ENCODE peak calls at places on chromosome 14, in eight cellular contexts. V is Peyer's patch; J is sigmoid colon; Z is CD8-positive, alpha-beta T cell; S is mammary epithelial cell; M is dorsolateral prefrontal cortex; P is AG10803; Q is lower leg skin. E is an unnamed sample.

GRCh38 chr14:75794615-75795038 is 133.6 kb downstream of the TTLL5 start:
- DNase-seq in V (no peak), J (no peak), Z (no peak), S (peak), M (no peak), P (peak), Q (no peak), E (no peak)

GRCh38 chr14:58737511-58737910 is 99.7 kb downstream of the DACT1 start:
- DNase-seq in V (no peak), J (no peak), Z (no peak), S (no peak), M (no peak), P (no peak), Q (no peak), E (no peak)

GRCh38 chr14:36256131-36256801 is 64.2 kb downstream of the MBIP start:
- DNase-seq in V (no peak), J (no peak), Z (no peak), S (no peak), M (no peak), P (peak), Q (peak), E (no peak)

GRCh38 chr14:68951800-68952540 is 27.1 kb downstream of the ACTN1 start:
- DNase-seq in V (no peak), J (peak), Z (no peak), S (no peak), M (no peak), P (no peak), Q (no peak), E (peak)

GRCh38 chr14:100816950-100817901 is 8.7 kb upstream of the MEG3 start:
- DNase-seq in V (no peak), J (no peak), Z (no peak), S (no peak), M (no peak), P (no peak), Q (no peak), E (no peak)

GRCh38 chr14:66359500-66359899 is 126.7 kb upstream of the CCDC196 start:
- DNase-seq in V (no peak), J (no peak), Z (no peak), S (peak), M (no peak), P (peak), Q (no peak), E (no peak)

GRCh38 chr14:77869350-77869749 is 69.4 kb downstream of the ADCK1 start:
- DNase-seq in V (no peak), J (no peak), Z (no peak), S (no peak), M (no peak), P (no peak), Q (no peak), E (no peak)

GRCh38 chr14:52267501-52268190 is at the start of gene PTGDR:
- DNase-seq in V (peak), J (no peak), Z (peak), S (peak), M (no peak), P (no peak), Q (no peak), E (peak)

GRCh38 chr14:65958664-65959562 is 527.3 kb upstream of the CCDC196 start:
- DNase-seq in V (no peak), J (no peak), Z (no peak), S (no peak), M (no peak), P (peak), Q (no peak), E (no peak)

GRCh38 chr14:65560340-65561027 is 148.0 kb downstream of the FUT8 start:
- DNase-seq in V (no peak), J (no peak), Z (no peak), S (no peak), M (no peak), P (peak), Q (no peak), E (no peak)

GRCh38 chr14:101196795-101197590 is 293.5 kb upstream of the RTL1 start:
- DNase-seq in V (peak), J (peak), Z (no peak), S (no peak), M (no peak), P (no peak), Q (no peak), E (no peak)

GRCh38 chr14:20799955-20800544 is 2.6 kb downstream of the RNASE1 start:
- DNase-seq in V (peak), J (peak), Z (no peak), S (no peak), M (no peak), P (no peak), Q (peak), E (peak)

GRCh38 chr14:59273737-59274136 is 85.3 kb downstream of the DAAM1 start:
- DNase-seq in V (no peak), J (no peak), Z (no peak), S (no peak), M (no peak), P (no peak), Q (no peak), E (no peak)

GRCh38 chr14:41607966-41608663 is 1.4 kb downstream of the LRFN5 start:
- DNase-seq in V (no peak), J (peak), Z (no peak), S (no peak), M (no peak), P (no peak), Q (no peak), E (no peak)

GRCh38 chr14:35808076-35808657 is 928 bp downstream of the RALGAPA1 start:
- DNase-seq in V (peak), J (no peak), Z (no peak), S (peak), M (no peak), P (no peak), Q (no peak), E (no peak)

GRCh38 chr14:96638041-96638855 is 136.1 kb downstream of the PAPOLA start:
- DNase-seq in V (no peak), J (no peak), Z (no peak), S (no peak), M (no peak), P (no peak), Q (no peak), E (no peak)

GRCh38 chr14:26765768-26766550 is 168.1 kb upstream of the NOVA1 start:
- DNase-seq in V (peak), J (peak), Z (no peak), S (no peak), M (no peak), P (peak), Q (no peak), E (peak)

GRCh38 chr14:90573385-90574105 is 176.7 kb downstream of the CALM1 start:
- DNase-seq in V (no peak), J (no peak), Z (no peak), S (no peak), M (no peak), P (no peak), Q (no peak), E (no peak)

GRCh38 chr14:31834616-31835015 is 242.5 kb upstream of the ARHGAP5 start:
- DNase-seq in V (no peak), J (no peak), Z (no peak), S (peak), M (no peak), P (peak), Q (no peak), E (no peak)

GRCh38 chr14:61285364-61285763 is 4.2 kb upstream of the TMEM30B start:
- DNase-seq in V (no peak), J (no peak), Z (no peak), S (no peak), M (no peak), P (no peak), Q (no peak), E (no peak)

GRCh38 chr14:76581592-76581991 is 179.7 kb upstream of the VASH1 start:
- DNase-seq in V (no peak), J (no peak), Z (no peak), S (peak), M (no peak), P (no peak), Q (no peak), E (no peak)

GRCh38 chr14:106318700-106319099 is 792.3 kb downstream of the TMEM121 start:
- DNase-seq in V (peak), J (no peak), Z (peak), S (no peak), M (no peak), P (no peak), Q (no peak), E (no peak)

GRCh38 chr14:102554835-102555819 is 37.3 kb upstream of the RCOR1 start:
- DNase-seq in V (peak), J (no peak), Z (peak), S (no peak), M (no peak), P (peak), Q (peak), E (peak)

GRCh38 chr14:61963926-61964325 is 201.7 kb downstream of the SNAPC1 start:
- DNase-seq in V (no peak), J (no peak), Z (no peak), S (no peak), M (no peak), P (no peak), Q (no peak), E (no peak)

GRCh38 chr14:53011053-53011462 is 60.2 kb upstream of the FERMT2 start:
- DNase-seq in V (peak), J (peak), Z (no peak), S (peak), M (no peak), P (peak), Q (peak), E (peak)

GRCh38 chr14:105395538-105395854 is 2.8 kb upstream of the TEX22 start:
- DNase-seq in V (no peak), J (no peak), Z (no peak), S (no peak), M (no peak), P (no peak), Q (no peak), E (no peak)

GRCh38 chr14:63993992-63994391 is 141.2 kb downstream of the SYNE2 start:
- DNase-seq in V (no peak), J (no peak), Z (no peak), S (peak), M (no peak), P (no peak), Q (no peak), E (no peak)
- TF ChIP-seq CTCF in V (no peak), J (no peak), Z (no peak), S (peak), M (no peak), P (peak), Q (no peak), E (peak)

GRCh38 chr14:70047598-70048312 is 141.0 kb downstream of the SLC8A3 start:
- DNase-seq in V (no peak), J (no peak), Z (no peak), S (no peak), M (no peak), P (no peak), Q (no peak), E (no peak)
- H3K4me3 ChIP-seq in V (no peak), J (no peak), Z (no peak), S (no peak), M (no peak), P (no peak), Q (no peak), E (no peak)

GRCh38 chr14:99753225-99754140 is 39.7 kb upstream of the EML1 start:
- DNase-seq in V (no peak), J (no peak), Z (no peak), S (no peak), M (no peak), P (no peak), Q (no peak), E (no peak)
- TF ChIP-seq CTCF in V (no peak), J (no peak), Z (no peak), S (no peak), M (no peak), P (peak), Q (no peak), E (no peak)

DNA sequence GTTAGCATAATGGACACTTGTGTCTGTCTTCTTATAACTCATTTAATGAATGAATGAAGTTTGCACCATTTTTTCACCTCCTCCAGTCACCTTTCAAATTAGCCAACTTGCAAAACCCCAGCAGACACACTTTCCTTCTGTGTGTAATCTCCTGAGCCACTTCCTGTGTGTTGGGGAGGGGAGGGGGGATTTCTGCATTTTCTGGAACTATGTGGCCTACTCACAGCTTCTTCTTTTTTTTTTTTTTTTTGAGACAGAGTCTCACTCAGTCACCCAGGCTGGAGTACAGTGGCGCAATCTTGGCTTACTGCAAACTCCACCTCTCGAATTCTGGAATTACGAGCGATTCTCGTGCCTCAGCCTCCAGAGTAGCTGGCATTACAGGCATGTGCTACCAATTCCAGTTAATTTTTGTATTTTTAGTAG is 4.1 kb upstream of the SERPINA1 start:
- DNase-seq in V (no peak), J (peak), Z (no peak), S (peak), M (no peak), P (peak), Q (peak), E (no peak)
- H3K4me3 ChIP-seq in V (no peak), J (no peak), Z (no peak), S (no peak), M (no peak), P (no peak), Q (no peak), E (no peak)

DNA sequence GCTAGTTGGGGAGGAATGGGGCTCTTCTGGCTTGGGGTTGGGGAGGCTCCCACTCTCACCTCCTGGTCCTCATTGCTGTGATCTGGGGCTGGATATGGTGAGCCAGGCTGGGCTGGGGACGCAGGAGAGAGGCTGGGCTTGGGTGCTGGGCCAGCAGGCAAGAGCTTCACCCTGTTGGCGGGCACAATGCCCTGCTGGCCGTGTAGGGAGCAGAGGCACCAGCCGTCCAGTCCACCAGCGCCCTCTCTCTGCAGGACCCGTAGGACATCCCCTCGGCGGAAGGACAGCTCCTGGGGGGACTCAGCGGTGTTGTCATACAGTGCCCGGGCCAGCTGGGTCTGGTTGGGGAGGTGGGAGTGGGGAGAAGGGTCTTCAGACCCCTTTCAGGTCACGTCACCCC is 4.5 kb downstream of the EFS start:
- DNase-seq in V (peak), J (no peak), Z (no peak), S (no peak), M (peak), P (no peak), Q (no peak), E (no peak)
- TF ChIP-seq CTCF in V (no peak), J (no peak), Z (no peak), S (no peak), M (peak), P (no peak), Q (no peak), E (peak)

DNA sequence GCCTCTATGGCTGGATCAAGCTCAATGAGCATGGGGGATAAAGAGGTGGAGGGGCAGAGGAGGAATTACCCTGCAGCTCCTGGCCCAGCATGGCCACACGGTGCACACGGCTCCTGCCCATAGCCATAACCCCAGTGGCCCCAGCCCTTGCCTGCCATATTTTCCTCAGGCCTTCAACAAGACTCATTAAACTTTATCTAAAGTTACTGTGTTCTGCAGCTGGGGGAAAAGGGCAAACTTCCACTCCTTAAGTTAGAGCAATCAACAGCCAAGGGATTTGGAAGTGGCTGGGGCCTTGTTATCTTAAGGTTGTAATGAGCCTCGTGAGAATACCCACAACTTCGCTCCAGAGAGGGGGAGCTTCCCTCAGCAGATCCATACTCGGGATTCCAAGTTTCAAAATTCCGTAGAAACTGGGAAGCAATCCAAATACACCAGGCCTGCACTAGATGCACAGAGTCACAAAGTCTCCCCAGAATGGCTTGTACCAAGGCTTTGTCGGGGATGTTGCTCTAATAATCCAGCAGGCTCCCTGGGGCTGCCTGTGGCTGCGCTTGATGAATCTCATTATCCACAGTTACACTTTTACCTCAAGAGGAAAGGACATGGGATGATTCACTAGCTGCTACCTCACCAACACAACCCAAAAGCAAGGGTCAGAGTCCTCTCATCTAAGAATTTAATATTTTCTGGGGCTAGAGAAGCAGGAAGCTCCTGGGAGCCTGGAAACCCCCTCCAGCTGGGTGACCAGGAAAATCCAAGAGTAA is 13.0 kb upstream of the OR6J1 start:
- DNase-seq in V (no peak), J (no peak), Z (no peak), S (no peak), M (no peak), P (peak), Q (no peak), E (no peak)
- H3K4me3 ChIP-seq in V (no peak), J (no peak), Z (no peak), S (no peak), M (no peak), P (no peak), Q (no peak), E (no peak)

GRCh38 chr14:34496007-34496678 is 34.1 kb upstream of the SPTSSA start:
- DNase-seq in V (peak), J (peak), Z (no peak), S (no peak), M (no peak), P (peak), Q (peak), E (peak)

GRCh38 chr14:34498684-34499412 is 36.8 kb upstream of the SPTSSA start:
- DNase-seq in V (peak), J (no peak), Z (no peak), S (peak), M (no peak), P (no peak), Q (no peak), E (no peak)

GRCh38 chr14:34501997-34502396 is 37.5 kb downstream of the EAPP start:
- DNase-seq in V (no peak), J (no peak), Z (no peak), S (no peak), M (no peak), P (no peak), Q (no peak), E (no peak)

GRCh38 chr14:34501004-34501580 is 38.4 kb downstream of the EAPP start:
- DNase-seq in V (peak), J (no peak), Z (no peak), S (no peak), M (no peak), P (no peak), Q (no peak), E (no peak)

GRCh38 chr14:34496679-34497513 is 34.9 kb upstream of the SPTSSA start:
- DNase-seq in V (peak), J (peak), Z (no peak), S (peak), M (no peak), P (peak), Q (peak), E (peak)
- TF ChIP-seq CTCF in V (no peak), J (no peak), Z (no peak), S (peak), M (no peak), P (peak), Q (no peak), E (peak)

GRCh38 chr14:72809063-72809462 is 84.8 kb downstream of the DPF3 start:
- DNase-seq in V (no peak), J (no peak), Z (no peak), S (no peak), M (no peak), P (no peak), Q (no peak), E (no peak)
- H3K4me3 ChIP-seq in V (no peak), J (no peak), Z (no peak), S (no peak), M (no peak), P (no peak), Q (no peak), E (no peak)

DNA sequence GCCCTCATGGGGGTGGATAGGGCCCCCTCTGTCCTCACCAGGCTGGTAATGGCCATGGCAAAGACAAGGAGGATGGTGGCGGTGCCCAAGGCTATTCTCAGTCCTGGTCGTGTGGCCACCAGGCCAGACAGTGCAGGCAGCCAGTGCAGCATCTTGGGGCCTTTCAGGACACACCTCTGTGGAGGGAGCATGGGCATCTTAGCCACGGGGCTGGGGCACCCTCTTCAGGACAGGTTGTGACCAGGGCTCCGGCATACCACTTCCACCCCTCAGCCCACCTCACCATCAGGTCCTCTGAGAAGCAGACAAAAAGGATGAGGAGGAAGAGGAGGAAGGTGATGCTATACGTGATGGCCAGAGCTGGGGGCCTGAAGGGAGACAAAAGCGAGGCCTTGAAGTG is 10.8 kb downstream of the ADCY4 start:
- DNase-seq in V (no peak), J (no peak), Z (no peak), S (no peak), M (no peak), P (no peak), Q (no peak), E (no peak)
- TF ChIP-seq CTCF in V (no peak), J (no peak), Z (no peak), S (no peak), M (no peak), P (no peak), Q (no peak), E (no peak)

DNA sequence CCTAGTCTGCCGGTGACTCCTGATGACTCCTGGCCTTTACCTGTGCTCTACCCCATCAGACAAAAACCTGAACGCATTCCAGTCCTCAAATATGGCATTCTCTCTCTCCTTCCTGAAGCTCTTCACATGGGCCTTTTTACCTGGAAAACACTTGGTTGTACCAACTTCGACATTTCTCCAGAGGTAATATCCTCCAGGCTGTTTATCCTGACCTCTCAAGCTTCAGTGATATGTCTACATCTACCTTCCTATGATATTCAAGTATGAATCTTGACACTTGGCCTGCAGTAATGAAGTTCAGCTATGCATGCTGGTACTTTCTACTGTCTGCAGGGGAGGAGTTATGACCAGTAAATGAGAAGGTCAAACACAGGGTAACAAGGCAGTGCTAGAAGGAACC is 901.8 kb downstream of the VRK1 start:
- DNase-seq in V (no peak), J (no peak), Z (no peak), S (no peak), M (no peak), P (no peak), Q (no peak), E (no peak)
- H3K4me3 ChIP-seq in V (no peak), J (no peak), Z (no peak), S (no peak), M (no peak), P (no peak), Q (no peak), E (no peak)

E was measured in left ventricle myocardium inferior.